ENCODE peak calls at places on chromosomes 6 and 20, in seven cellular contexts. Q is fibroblast of lung; L is HL-60; U is tibial artery; G is CD4-positive, alpha-beta memory T cell; W is tibial nerve; C is ascending aorta. Y is an unnamed sample.

GRCh38 chr6:56742122-56742791 is 99.6 kb upstream of the DST start:
- DNase-seq in Q (no peak), L (no peak), U (no peak), G (no peak), W (no peak), C (no peak), Y (no peak)

GRCh38 chr6:25485820-25486559 is 166.0 kb upstream of the SCGN start:
- DNase-seq in Q (peak), L (no peak), U (no peak), G (no peak), W (no peak), C (no peak), Y (peak)

GRCh38 chr6:155038104-155038503 is 43.0 kb downstream of the TIAM2 start:
- DNase-seq in Q (no peak), L (no peak), U (no peak), G (no peak), W (no peak), C (no peak), Y (no peak)

GRCh38 chr6:126127662-126128061 is 141.3 kb downstream of the TRMT11 start:
- DNase-seq in Q (peak), L (no peak), U (no peak), G (no peak), W (no peak), C (no peak), Y (no peak)

GRCh38 chr6:101393291-101394251 is at the start of gene GRIK2:
- DNase-seq in Q (no peak), L (no peak), U (no peak), G (no peak), W (no peak), C (no peak), Y (peak)

GRCh38 chr20:47361268-47361665 is 4.8 kb upstream of the ZMYND8 start:
- DNase-seq in Q (no peak), L (no peak), U (no peak), G (no peak), W (no peak), C (no peak), Y (no peak)

GRCh38 chr6:99614430-99615161 is 8.0 kb downstream of the PRDM13 start:
- DNase-seq in Q (no peak), L (no peak), U (no peak), G (no peak), W (no peak), C (no peak), Y (no peak)

GRCh38 chr6:87945966-87946365 is 101.7 kb upstream of the SPACA1 start:
- DNase-seq in Q (peak), L (no peak), U (peak), G (no peak), W (no peak), C (peak), Y (no peak)

GRCh38 chr6:108165714-108166663 is at the start of gene NR2E1:
- DNase-seq in Q (peak), L (no peak), U (no peak), G (no peak), W (no peak), C (peak), Y (no peak)

GRCh38 chr6:61810047-61810446 is 476.0 kb downstream of the KHDRBS2 start:
- DNase-seq in Q (no peak), L (no peak), U (no peak), G (no peak), W (no peak), C (no peak), Y (no peak)

GRCh38 chr6:41644297-41644879 is 6.1 kb downstream of the MDFI start:
- DNase-seq in Q (no peak), L (no peak), U (peak), G (no peak), W (no peak), C (no peak), Y (no peak)

GRCh38 chr6:7674291-7674690 is 51.6 kb upstream of the BMP6 start:
- DNase-seq in Q (no peak), L (no peak), U (no peak), G (no peak), W (no peak), C (no peak), Y (peak)

GRCh38 chr20:2750343-2751251 is 49.8 kb downstream of the CPXM1 start:
- DNase-seq in Q (peak), L (peak), U (no peak), G (no peak), W (peak), C (peak), Y (no peak)

GRCh38 chr6:53813096-53813495 is 18.3 kb downstream of the LRRC1 start:
- DNase-seq in Q (no peak), L (no peak), U (no peak), G (no peak), W (no peak), C (no peak), Y (no peak)

GRCh38 chr6:16244446-16244845 is 6.1 kb downstream of the GMPR start:
- DNase-seq in Q (no peak), L (no peak), U (no peak), G (no peak), W (no peak), C (no peak), Y (no peak)

GRCh38 chr20:43895235-43895634 is 19.4 kb upstream of the TOX2 start:
- DNase-seq in Q (no peak), L (no peak), U (no peak), G (no peak), W (no peak), C (no peak), Y (no peak)

GRCh38 chr6:219019-219570 is 73.2 kb upstream of the DUSP22 start:
- DNase-seq in Q (no peak), L (no peak), U (no peak), G (no peak), W (no peak), C (no peak), Y (no peak)

GRCh38 chr6:36685926-36686667 is 7.6 kb downstream of the CDKN1A start:
- DNase-seq in Q (no peak), L (no peak), U (peak), G (no peak), W (peak), C (no peak), Y (no peak)

GRCh38 chr6:138975815-138976214 is 12.2 kb downstream of the REPS1 start:
- DNase-seq in Q (no peak), L (no peak), U (no peak), G (no peak), W (no peak), C (no peak), Y (no peak)

GRCh38 chr6:64034840-64035656 is 399.4 kb downstream of the PHF3 start:
- DNase-seq in Q (peak), L (no peak), U (no peak), G (no peak), W (no peak), C (no peak), Y (no peak)

GRCh38 chr20:4573564-4574355 is 147.9 kb upstream of the PRND start:
- DNase-seq in Q (peak), L (no peak), U (no peak), G (no peak), W (no peak), C (no peak), Y (no peak)

GRCh38 chr20:44495257-44495656 is 19.6 kb downstream of the TTPAL start:
- DNase-seq in Q (peak), L (peak), U (no peak), G (no peak), W (no peak), C (no peak), Y (peak)

GRCh38 chr20:32164984-32165735 is 42.4 kb downstream of the PLAGL2 start:
- DNase-seq in Q (no peak), L (no peak), U (peak), G (no peak), W (no peak), C (no peak), Y (no peak)

GRCh38 chr20:56433880-56434255 is 21.8 kb downstream of the CASS4 start:
- DNase-seq in Q (peak), L (no peak), U (peak), G (no peak), W (no peak), C (no peak), Y (no peak)

GRCh38 chr6:25732468-25733198 is 21.9 kb upstream of the SLC17A4 start:
- DNase-seq in Q (no peak), L (no peak), U (no peak), G (no peak), W (no peak), C (no peak), Y (no peak)

GRCh38 chr6:5782783-5783567 is 223.8 kb downstream of the NRN1 start:
- DNase-seq in Q (peak), L (no peak), U (no peak), G (no peak), W (no peak), C (no peak), Y (no peak)

GRCh38 chr20:39775110-39775509 is 813.0 kb downstream of the DHX35 start:
- DNase-seq in Q (peak), L (no peak), U (peak), G (no peak), W (peak), C (peak), Y (peak)

GRCh38 chr20:12595841-12596240 is 412.9 kb upstream of the SPTLC3 start:
- DNase-seq in Q (no peak), L (no peak), U (no peak), G (no peak), W (no peak), C (no peak), Y (no peak)

GRCh38 chr6:168507297-168507696 is 66.3 kb downstream of the SMOC2 start:
- DNase-seq in Q (no peak), L (no peak), U (no peak), G (no peak), W (no peak), C (no peak), Y (peak)

GRCh38 chr6:168506460-168506859 is 65.5 kb downstream of the SMOC2 start:
- DNase-seq in Q (no peak), L (no peak), U (no peak), G (no peak), W (no peak), C (no peak), Y (no peak)

GRCh38 chr6:168504366-168504765 is 63.4 kb downstream of the SMOC2 start:
- DNase-seq in Q (no peak), L (no peak), U (no peak), G (no peak), W (no peak), C (no peak), Y (no peak)

GRCh38 chr6:168507730-168508129 is 66.7 kb downstream of the SMOC2 start:
- DNase-seq in Q (no peak), L (no peak), U (no peak), G (no peak), W (no peak), C (no peak), Y (no peak)

GRCh38 chr6:168508903-168509302 is 67.9 kb downstream of the SMOC2 start:
- DNase-seq in Q (no peak), L (no peak), U (no peak), G (no peak), W (no peak), C (no peak), Y (no peak)
- H3K4me3 ChIP-seq in Q (no peak), L (no peak), U (no peak), G (no peak), W (no peak), C (no peak), Y (no peak)

GRCh38 chr6:43247115-43247999 is 4.1 kb downstream of the TTBK1 start:
- DNase-seq in Q (peak), L (peak), U (peak), G (peak), W (peak), C (peak), Y (peak)
- H3K27ac ChIP-seq in Q (no peak), L (no peak), U (peak), G (peak), W (no peak), C (no peak), Y (no peak)

DNA sequence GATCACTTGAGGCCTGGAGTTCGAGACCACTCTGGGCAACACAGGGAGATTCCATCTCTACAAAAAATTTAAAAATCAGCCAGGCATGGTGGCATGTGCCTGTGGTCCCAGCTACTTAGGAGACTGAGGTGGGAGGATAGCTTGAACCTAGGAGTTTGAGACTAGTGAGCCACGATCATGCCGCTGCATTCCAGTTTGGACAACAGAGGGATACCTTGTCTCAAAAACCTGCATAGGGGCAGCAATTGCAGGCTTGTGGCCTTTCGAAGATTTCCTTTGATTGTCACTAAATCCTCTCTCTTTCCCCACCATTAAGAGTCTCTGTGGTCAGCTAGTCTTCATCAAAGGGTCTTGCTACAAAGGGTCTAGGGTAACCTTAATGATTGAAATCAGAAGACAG is 60.3 kb downstream of the UTRN start:
- DNase-seq in Q (no peak), L (no peak), U (no peak), G (no peak), W (no peak), C (no peak), Y (no peak)
- H3K4me3 ChIP-seq in Q (no peak), L (no peak), U (no peak), G (peak), W (no peak), C (no peak), Y (no peak)

GRCh38 chr20:51752343-51752951 is 15.7 kb downstream of the ATP9A start:
- DNase-seq in Q (peak), L (no peak), U (no peak), G (no peak), W (no peak), C (peak), Y (peak)
- H3K27ac ChIP-seq in Q (peak), L (no peak), U (peak), G (no peak), W (peak), C (peak), Y (peak)

DNA sequence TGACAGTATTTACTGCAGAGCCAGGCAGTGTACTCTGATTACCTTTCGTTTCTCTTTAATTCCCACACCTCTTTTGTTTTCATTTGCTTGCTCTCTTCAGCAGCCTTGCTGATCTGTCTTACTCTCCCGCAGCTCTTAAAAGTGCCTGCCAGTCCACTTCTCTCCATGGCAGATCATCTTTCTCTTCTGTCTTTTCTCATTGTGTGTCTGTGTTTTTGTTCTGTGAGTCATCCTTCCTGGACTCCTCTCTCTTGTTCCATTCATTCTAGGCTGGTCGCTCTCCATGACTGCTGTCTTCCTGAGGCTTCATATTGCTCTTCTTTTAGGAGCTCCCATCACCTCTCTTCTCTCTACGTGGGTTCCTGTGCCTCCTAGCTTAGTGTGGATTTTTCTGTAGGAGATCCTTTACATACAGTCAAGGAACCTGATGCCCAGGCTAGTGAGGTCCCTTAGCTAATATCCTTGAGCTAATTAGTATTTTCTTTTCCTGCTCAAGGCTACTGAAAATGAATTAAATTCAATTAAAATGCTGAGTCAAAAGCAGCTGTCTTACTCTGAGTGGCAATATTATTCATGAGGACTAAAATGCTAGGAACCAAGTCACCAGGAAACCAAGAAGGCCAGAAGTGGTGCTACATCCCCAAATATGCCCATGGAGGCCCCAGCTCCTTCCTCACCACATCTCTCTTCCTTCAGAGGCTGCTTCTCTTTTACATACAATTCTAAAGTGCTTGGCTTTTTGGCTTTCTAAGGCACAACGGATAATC is 86.1 kb downstream of the SLX4IP start:
- DNase-seq in Q (peak), L (no peak), U (no peak), G (no peak), W (no peak), C (no peak), Y (no peak)
- H3K4me3 ChIP-seq in Q (no peak), L (no peak), U (no peak), G (no peak), W (no peak), C (no peak), Y (no peak)

GRCh38 chr20:50317644-50318043 is 127.0 kb downstream of the CEBPB start:
- DNase-seq in Q (no peak), L (no peak), U (peak), G (no peak), W (no peak), C (no peak), Y (no peak)

GRCh38 chr20:50320005-50320909 is 129.6 kb downstream of the CEBPB start:
- DNase-seq in Q (no peak), L (no peak), U (peak), G (no peak), W (no peak), C (no peak), Y (no peak)

GRCh38 chr20:50320910-50321796 is 130.5 kb downstream of the CEBPB start:
- DNase-seq in Q (peak), L (no peak), U (peak), G (no peak), W (peak), C (peak), Y (peak)

GRCh38 chr20:50317116-50317515 is 126.5 kb downstream of the CEBPB start:
- DNase-seq in Q (no peak), L (no peak), U (peak), G (no peak), W (no peak), C (no peak), Y (no peak)

DNA sequence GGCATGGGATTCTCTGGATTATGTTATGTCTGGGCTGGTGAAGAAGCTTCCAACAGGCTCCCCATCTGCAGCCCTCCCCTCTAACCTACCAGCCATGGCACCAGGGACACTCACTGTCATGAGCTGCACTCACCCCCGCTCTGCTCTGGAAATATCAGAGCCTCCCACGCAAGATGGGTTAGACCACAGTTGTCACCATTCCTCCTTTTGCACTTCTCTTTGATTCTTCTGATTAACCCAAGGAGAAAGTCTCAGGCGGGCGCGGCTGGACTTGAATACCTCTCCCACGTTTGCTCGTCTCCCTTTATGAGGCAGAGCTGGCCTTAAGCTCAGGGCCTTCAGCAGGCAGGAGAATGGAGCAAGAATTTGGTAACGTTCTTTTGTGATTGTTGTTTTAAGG is 128.1 kb downstream of the CEBPB start:
- DNase-seq in Q (no peak), L (no peak), U (peak), G (no peak), W (no peak), C (no peak), Y (no peak)
- H3K27ac ChIP-seq in Q (no peak), L (no peak), U (no peak), G (no peak), W (no peak), C (no peak), Y (peak)

GRCh38 chr6:137869781-137870180 is 2.7 kb downstream of the TNFAIP3 start:
- DNase-seq in Q (no peak), L (no peak), U (no peak), G (peak), W (no peak), C (no peak), Y (no peak)
- H3K4me3 ChIP-seq in Q (peak), L (peak), U (peak), G (peak), W (no peak), C (peak), Y (no peak)

GRCh38 chr20:53897884-53898557 is 172.4 kb downstream of the BCAS1 start:
- DNase-seq in Q (no peak), L (no peak), U (peak), G (no peak), W (no peak), C (no peak), Y (no peak)

GRCh38 chr20:53895385-53895755 is 175.0 kb downstream of the BCAS1 start:
- DNase-seq in Q (no peak), L (no peak), U (no peak), G (no peak), W (no peak), C (no peak), Y (no peak)

GRCh38 chr20:53896647-53897046 is 173.7 kb downstream of the BCAS1 start:
- DNase-seq in Q (no peak), L (no peak), U (no peak), G (no peak), W (no peak), C (no peak), Y (no peak)

GRCh38 chr20:53894707-53895384 is 175.5 kb downstream of the BCAS1 start:
- DNase-seq in Q (no peak), L (no peak), U (peak), G (no peak), W (no peak), C (no peak), Y (no peak)

GRCh38 chr20:53896041-53896440 is 174.4 kb downstream of the BCAS1 start:
- DNase-seq in Q (no peak), L (no peak), U (peak), G (no peak), W (no peak), C (no peak), Y (no peak)
- H3K27ac ChIP-seq in Q (no peak), L (no peak), U (no peak), G (no peak), W (no peak), C (no peak), Y (no peak)

Y was measured in thyroid gland.